ENCODE peak calls at places on chromosomes 16 and 17, in nine cellular contexts. One of them, this sample, is unnamed.

GRCh38 chr17:41211845-41212466 is 14.5 kb upstream of the KRTAP9-2 start:
- DNase-seq in tibial nerve: no peak
- DNase-seq in activated T-cell treated with anti-CD3 and anti-CD28 coated beads for 48 hours: no peak
- DNase-seq in NCI-H1092: peak; percentile 41
- DNase-seq in sciatic nerve: no peak
- DNase-seq in cardiac muscle cell: no peak
- DNase-seq in stimulated activated CD4-positive, alpha-beta T cell treated with anti-CD3 and anti-CD28 coated beads, Interleukin-4, amount 100 ng/mL, for 48 hours: no peak
- DNase-seq in SW480: peak; percentile 8
- DNase-seq in occipital lobe: no peak
- DNase-seq in this sample: no peak

GRCh38 chr17:6479626-6480324 is 35.5 kb downstream of the PIMREG start:
- DNase-seq in occipital lobe: no peak
- DNase-seq in SW480: no peak
- DNase-seq in cardiac muscle cell: peak; percentile 34
- DNase-seq in activated T-cell treated with anti-CD3 and anti-CD28 coated beads for 48 hours: no peak
- DNase-seq in NCI-H1092: no peak
- DNase-seq in tibial nerve: no peak
- DNase-seq in stimulated activated CD4-positive, alpha-beta T cell treated with anti-CD3 and anti-CD28 coated beads, Interleukin-4, amount 100 ng/mL, for 48 hours: no peak
- DNase-seq in sciatic nerve: no peak
- DNase-seq in this sample: no peak

GRCh38 chr17:45132302-45132568 is at the start of gene PLCD3:
- DNase-seq in NCI-H1092: no peak
- DNase-seq in occipital lobe: no peak
- DNase-seq in SW480: peak; percentile 85
- DNase-seq in tibial nerve: peak; percentile 63
- DNase-seq in stimulated activated CD4-positive, alpha-beta T cell treated with anti-CD3 and anti-CD28 coated beads, Interleukin-4, amount 100 ng/mL, for 48 hours: no peak
- DNase-seq in sciatic nerve: peak; percentile 89
- DNase-seq in cardiac muscle cell: no peak
- DNase-seq in activated T-cell treated with anti-CD3 and anti-CD28 coated beads for 48 hours: no peak
- DNase-seq in this sample: no peak

GRCh38 chr17:38561416-38562214 is 44.1 kb downstream of the SRCIN1 start:
- DNase-seq in tibial nerve: no peak
- DNase-seq in NCI-H1092: no peak
- DNase-seq in occipital lobe: no peak
- DNase-seq in sciatic nerve: no peak
- DNase-seq in stimulated activated CD4-positive, alpha-beta T cell treated with anti-CD3 and anti-CD28 coated beads, Interleukin-4, amount 100 ng/mL, for 48 hours: no peak
- DNase-seq in SW480: no peak
- DNase-seq in cardiac muscle cell: no peak
- DNase-seq in activated T-cell treated with anti-CD3 and anti-CD28 coated beads for 48 hours: no peak
- DNase-seq in this sample: no peak

GRCh38 chr16:68356249-68356918 is 45.6 kb downstream of the PRMT7 start:
- DNase-seq in SW480: no peak
- DNase-seq in stimulated activated CD4-positive, alpha-beta T cell treated with anti-CD3 and anti-CD28 coated beads, Interleukin-4, amount 100 ng/mL, for 48 hours: peak; percentile 49
- DNase-seq in tibial nerve: no peak
- DNase-seq in sciatic nerve: no peak
- DNase-seq in activated T-cell treated with anti-CD3 and anti-CD28 coated beads for 48 hours: peak; percentile 59
- DNase-seq in occipital lobe: no peak
- DNase-seq in NCI-H1092: no peak
- DNase-seq in cardiac muscle cell: no peak
- DNase-seq in this sample: no peak

GRCh38 chr17:79789943-79790804 is 6.7 kb downstream of the CBX8 start:
- DNase-seq in SW480: no peak
- DNase-seq in activated T-cell treated with anti-CD3 and anti-CD28 coated beads for 48 hours: no peak
- DNase-seq in stimulated activated CD4-positive, alpha-beta T cell treated with anti-CD3 and anti-CD28 coated beads, Interleukin-4, amount 100 ng/mL, for 48 hours: no peak
- DNase-seq in cardiac muscle cell: peak; percentile 39
- DNase-seq in NCI-H1092: no peak
- DNase-seq in tibial nerve: no peak
- DNase-seq in sciatic nerve: no peak
- DNase-seq in occipital lobe: no peak
- DNase-seq in this sample: no peak

GRCh38 chr17:64130559-64131001 is 636 bp upstream of the ERN1 start:
- DNase-seq in cardiac muscle cell: peak; percentile 81
- DNase-seq in occipital lobe: no peak
- DNase-seq in tibial nerve: no peak
- DNase-seq in activated T-cell treated with anti-CD3 and anti-CD28 coated beads for 48 hours: peak; percentile 48
- DNase-seq in stimulated activated CD4-positive, alpha-beta T cell treated with anti-CD3 and anti-CD28 coated beads, Interleukin-4, amount 100 ng/mL, for 48 hours: peak; percentile 68
- DNase-seq in SW480: no peak
- DNase-seq in NCI-H1092: no peak
- DNase-seq in sciatic nerve: peak; percentile 71
- DNase-seq in this sample: no peak

GRCh38 chr16:1772362-1772907 is at the start of gene EME2:
- DNase-seq in occipital lobe: no peak
- DNase-seq in sciatic nerve: no peak
- DNase-seq in tibial nerve: no peak
- DNase-seq in SW480: peak; percentile 33
- DNase-seq in NCI-H1092: no peak
- DNase-seq in activated T-cell treated with anti-CD3 and anti-CD28 coated beads for 48 hours: peak; percentile 53
- DNase-seq in stimulated activated CD4-positive, alpha-beta T cell treated with anti-CD3 and anti-CD28 coated beads, Interleukin-4, amount 100 ng/mL, for 48 hours: peak; percentile 44
- DNase-seq in cardiac muscle cell: no peak
- DNase-seq in this sample: no peak

GRCh38 chr17:68424861-68425260 is 32.4 kb downstream of the WIPI1 start:
- DNase-seq in NCI-H1092: no peak
- DNase-seq in activated T-cell treated with anti-CD3 and anti-CD28 coated beads for 48 hours: no peak
- DNase-seq in tibial nerve: no peak
- DNase-seq in sciatic nerve: peak; percentile 36
- DNase-seq in stimulated activated CD4-positive, alpha-beta T cell treated with anti-CD3 and anti-CD28 coated beads, Interleukin-4, amount 100 ng/mL, for 48 hours: no peak
- DNase-seq in SW480: no peak
- DNase-seq in cardiac muscle cell: no peak
- DNase-seq in occipital lobe: no peak
- DNase-seq in this sample: no peak

GRCh38 chr16:6777624-6778023 is 555.0 kb upstream of the RBFOX1 start:
- DNase-seq in sciatic nerve: no peak
- DNase-seq in tibial nerve: no peak
- DNase-seq in stimulated activated CD4-positive, alpha-beta T cell treated with anti-CD3 and anti-CD28 coated beads, Interleukin-4, amount 100 ng/mL, for 48 hours: no peak
- DNase-seq in cardiac muscle cell: no peak
- DNase-seq in occipital lobe: no peak
- DNase-seq in NCI-H1092: no peak
- DNase-seq in SW480: no peak
- DNase-seq in activated T-cell treated with anti-CD3 and anti-CD28 coated beads for 48 hours: no peak
- DNase-seq in this sample: no peak

GRCh38 chr17:3800362-3801042 is 486 bp downstream of the ITGAE start:
- DNase-seq in stimulated activated CD4-positive, alpha-beta T cell treated with anti-CD3 and anti-CD28 coated beads, Interleukin-4, amount 100 ng/mL, for 48 hours: no peak
- DNase-seq in activated T-cell treated with anti-CD3 and anti-CD28 coated beads for 48 hours: no peak
- DNase-seq in occipital lobe: no peak
- DNase-seq in sciatic nerve: no peak
- DNase-seq in NCI-H1092: no peak
- DNase-seq in cardiac muscle cell: no peak
- DNase-seq in SW480: no peak
- DNase-seq in tibial nerve: no peak
- DNase-seq in this sample: no peak

GRCh38 chr16:81526935-81527334 is 82.3 kb downstream of the CMIP start:
- DNase-seq in cardiac muscle cell: peak; percentile 76
- DNase-seq in SW480: no peak
- DNase-seq in NCI-H1092: no peak
- DNase-seq in sciatic nerve: peak; percentile 73
- DNase-seq in tibial nerve: no peak
- DNase-seq in occipital lobe: no peak
- DNase-seq in stimulated activated CD4-positive, alpha-beta T cell treated with anti-CD3 and anti-CD28 coated beads, Interleukin-4, amount 100 ng/mL, for 48 hours: no peak
- DNase-seq in activated T-cell treated with anti-CD3 and anti-CD28 coated beads for 48 hours: no peak
- DNase-seq in this sample: peak; percentile 42

GRCh38 chr16:66490774-66491715 is 58.9 kb downstream of the TK2 start:
- DNase-seq in cardiac muscle cell: no peak
- DNase-seq in SW480: no peak
- DNase-seq in sciatic nerve: peak; percentile 49
- DNase-seq in occipital lobe: no peak
- DNase-seq in NCI-H1092: no peak
- DNase-seq in tibial nerve: no peak
- DNase-seq in stimulated activated CD4-positive, alpha-beta T cell treated with anti-CD3 and anti-CD28 coated beads, Interleukin-4, amount 100 ng/mL, for 48 hours: no peak
- DNase-seq in activated T-cell treated with anti-CD3 and anti-CD28 coated beads for 48 hours: no peak
- DNase-seq in this sample: no peak

GRCh38 chr16:84103678-84104077 is 13.1 kb downstream of the MBTPS1 start:
- DNase-seq in sciatic nerve: no peak
- DNase-seq in occipital lobe: no peak
- DNase-seq in stimulated activated CD4-positive, alpha-beta T cell treated with anti-CD3 and anti-CD28 coated beads, Interleukin-4, amount 100 ng/mL, for 48 hours: no peak
- DNase-seq in tibial nerve: no peak
- DNase-seq in SW480: no peak
- DNase-seq in cardiac muscle cell: no peak
- DNase-seq in activated T-cell treated with anti-CD3 and anti-CD28 coated beads for 48 hours: no peak
- DNase-seq in NCI-H1092: no peak
- DNase-seq in this sample: no peak

GRCh38 chr16:19323596-19323995 is 38.1 kb downstream of the CLEC19A start:
- DNase-seq in sciatic nerve: no peak
- DNase-seq in occipital lobe: no peak
- DNase-seq in stimulated activated CD4-positive, alpha-beta T cell treated with anti-CD3 and anti-CD28 coated beads, Interleukin-4, amount 100 ng/mL, for 48 hours: no peak
- DNase-seq in cardiac muscle cell: no peak
- DNase-seq in SW480: no peak
- DNase-seq in tibial nerve: no peak
- DNase-seq in activated T-cell treated with anti-CD3 and anti-CD28 coated beads for 48 hours: no peak
- DNase-seq in NCI-H1092: no peak
- DNase-seq in this sample: no peak

This sample was measured in left lung.